ENCODE peak calls at places on chromosome 3, in five cellular contexts. B is IMR-90, P is tibial nerve, N is stomach, D is Peyer's patch. Y is an unnamed sample.

GRCh38 chr3:84692261-84692660 is 266.5 kb upstream of the CADM2 start:
- DNase-seq in B (no peak), P (no peak), N (no peak), D (no peak), Y (no peak)

GRCh38 chr3:115698851-115699535 is 75.7 kb downstream of the GAP43 start:
- DNase-seq in B (peak; percentile 33), P (no peak), N (no peak), D (no peak), Y (no peak)

GRCh38 chr3:45381168-45381852 is 7.1 kb upstream of the LARS2 start:
- DNase-seq in B (no peak), P (no peak), N (no peak), D (no peak), Y (peak; percentile 19)

GRCh38 chr3:30602946-30603345 is 3.5 kb upstream of the TGFBR2 start:
- DNase-seq in B (no peak), P (no peak), N (no peak), D (no peak), Y (no peak)

GRCh38 chr3:143000525-143000924 is 845 bp upstream of the U2SURP start:
- DNase-seq in B (peak; percentile 43), P (no peak), N (no peak), D (no peak), Y (no peak)

GRCh38 chr3:107745354-107745753 is 222.6 kb downstream of the BBX start:
- DNase-seq in B (no peak), P (no peak), N (no peak), D (no peak), Y (no peak)

GRCh38 chr3:148641712-148642111 is 56.0 kb upstream of the AGTR1 start:
- DNase-seq in B (no peak), P (no peak), N (no peak), D (no peak), Y (no peak)

GRCh38 chr3:42665050-42665878 is 11.8 kb downstream of the ZBTB47 start:
- DNase-seq in B (no peak), P (no peak), N (no peak), D (no peak), Y (no peak)

GRCh38 chr3:108271626-108272025 is 24.7 kb upstream of the HHLA2 start:
- DNase-seq in B (no peak), P (no peak), N (no peak), D (no peak), Y (no peak)

GRCh38 chr3:14921811-14922705 is 25.3 kb upstream of the NR2C2 start:
- DNase-seq in B (peak; percentile 57), P (no peak), N (peak; percentile 18), D (no peak), Y (no peak)

GRCh38 chr3:11764931-11765363 is 81.7 kb downstream of the TAMM41 start:
- DNase-seq in B (peak; percentile 84), P (no peak), N (no peak), D (no peak), Y (no peak)

GRCh38 chr3:67377299-67377698 is 277.1 kb downstream of the SUCLG2 start:
- DNase-seq in B (no peak), P (no peak), N (no peak), D (no peak), Y (no peak)

GRCh38 chr3:78855190-78855589 is 912.6 kb downstream of the ROBO1 start:
- DNase-seq in B (no peak), P (no peak), N (no peak), D (no peak), Y (peak; percentile 30)

GRCh38 chr3:95705786-95706418 is 1108.5 kb upstream of the EPHA6 start:
- DNase-seq in B (no peak), P (no peak), N (no peak), D (no peak), Y (no peak)

GRCh38 chr3:100042577-100042981 is 71.7 kb downstream of the FILIP1L start:
- DNase-seq in B (peak; percentile 64), P (no peak), N (no peak), D (no peak), Y (no peak)

GRCh38 chr3:44669760-44670159 is 21.2 kb downstream of the ZNF35 start:
- DNase-seq in B (no peak), P (no peak), N (no peak), D (no peak), Y (no peak)

GRCh38 chr3:121836069-121836468 is 1.1 kb downstream of the EAF2 start:
- DNase-seq in B (no peak), P (no peak), N (no peak), D (no peak), Y (no peak)

GRCh38 chr3:192467230-192468186 is 259.8 kb downstream of the FGF12 start:
- DNase-seq in B (peak; percentile 34), P (peak; percentile 34), N (peak; percentile 61), D (peak; percentile 53), Y (peak; percentile 18)

DNA sequence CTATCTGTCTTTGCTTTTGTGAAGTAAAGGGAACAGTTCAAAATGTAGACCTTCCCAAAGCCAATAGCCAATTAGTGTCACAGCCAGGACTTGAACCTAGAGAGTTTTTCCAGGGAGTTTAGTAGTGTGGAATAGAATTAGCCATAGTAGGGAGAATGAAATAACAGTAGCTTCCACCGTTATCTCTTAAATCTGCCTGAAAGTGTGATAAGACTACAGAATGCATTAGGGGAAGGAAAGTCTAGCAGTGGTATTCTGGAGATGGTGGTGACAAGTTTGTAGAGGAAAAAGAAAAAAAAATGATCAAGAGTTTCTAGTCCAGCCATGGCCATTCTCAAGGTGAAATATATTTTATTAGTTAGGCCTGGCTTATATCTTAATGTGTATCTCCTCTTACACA is 13.8 kb downstream of the ATP11B start:
- DNase-seq in B (no peak), P (no peak), N (no peak), D (no peak), Y (no peak)
- H3K27ac ChIP-seq in B (no peak overlapping the region), P (no peak overlapping the region), N (no peak overlapping the region), D (no peak overlapping the region), Y (no peak overlapping the region)

DNA sequence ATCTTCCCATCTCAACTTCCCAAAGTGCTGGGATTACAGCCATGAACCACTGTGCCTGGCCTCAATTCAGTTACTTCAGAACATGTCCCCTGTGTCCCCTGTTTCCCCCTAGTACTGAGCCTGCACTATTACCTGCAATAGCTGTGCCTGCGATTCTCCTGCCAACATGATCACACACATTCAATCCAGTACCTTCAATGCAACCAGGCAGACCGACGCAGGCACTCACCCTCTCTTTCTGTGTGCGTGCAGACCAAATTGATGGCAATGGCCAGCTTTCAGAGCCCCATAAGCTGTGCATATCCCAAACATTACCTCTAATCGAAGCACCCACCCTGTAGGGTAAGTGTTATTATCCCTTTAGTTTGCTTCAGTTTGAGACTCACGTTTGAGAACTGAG is 73.0 kb upstream of the EPHB3 start:
- DNase-seq in B (no peak), P (no peak), N (no peak), D (no peak), Y (no peak)
- H3K27me3 ChIP-seq in B (peaks cover 54% of the 10 kb centered on the region), P (no peaks in the 10 kb centered on the region), N (peaks cover 58% of the 10 kb centered on the region), D (no peaks in the 10 kb centered on the region), Y (no peaks in the 10 kb centered on the region)

DNA sequence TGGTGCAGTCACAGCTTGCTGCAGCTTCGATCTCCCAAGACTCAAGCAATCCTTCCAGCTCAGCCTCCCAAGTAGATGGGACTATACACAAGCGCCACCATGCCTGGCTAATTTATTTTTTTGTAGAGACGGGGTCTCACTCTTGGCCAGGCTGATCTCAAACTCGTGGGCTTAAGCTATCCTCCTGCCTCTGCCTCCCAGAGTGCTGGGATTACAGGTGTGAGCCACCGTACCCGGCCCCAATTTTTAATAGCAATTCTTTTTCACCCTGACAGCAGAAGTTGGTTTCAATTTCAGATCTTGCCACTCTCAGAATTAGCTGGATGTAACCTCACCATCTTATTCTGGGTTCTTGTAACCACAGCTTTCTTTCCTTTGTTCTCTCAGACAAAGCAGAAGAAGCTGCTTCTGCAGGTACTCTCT is 64.8 kb downstream of the TRIM71 start:
- DNase-seq in B (no peak), P (no peak), N (no peak), D (no peak), Y (no peak)
- H3K36me3 ChIP-seq in B (no peaks in the 10 kb centered on the region), P (no peaks in the 10 kb centered on the region), N (no peaks in the 10 kb centered on the region), D (no peaks in the 10 kb centered on the region), Y (no peaks in the 10 kb centered on the region)

DNA sequence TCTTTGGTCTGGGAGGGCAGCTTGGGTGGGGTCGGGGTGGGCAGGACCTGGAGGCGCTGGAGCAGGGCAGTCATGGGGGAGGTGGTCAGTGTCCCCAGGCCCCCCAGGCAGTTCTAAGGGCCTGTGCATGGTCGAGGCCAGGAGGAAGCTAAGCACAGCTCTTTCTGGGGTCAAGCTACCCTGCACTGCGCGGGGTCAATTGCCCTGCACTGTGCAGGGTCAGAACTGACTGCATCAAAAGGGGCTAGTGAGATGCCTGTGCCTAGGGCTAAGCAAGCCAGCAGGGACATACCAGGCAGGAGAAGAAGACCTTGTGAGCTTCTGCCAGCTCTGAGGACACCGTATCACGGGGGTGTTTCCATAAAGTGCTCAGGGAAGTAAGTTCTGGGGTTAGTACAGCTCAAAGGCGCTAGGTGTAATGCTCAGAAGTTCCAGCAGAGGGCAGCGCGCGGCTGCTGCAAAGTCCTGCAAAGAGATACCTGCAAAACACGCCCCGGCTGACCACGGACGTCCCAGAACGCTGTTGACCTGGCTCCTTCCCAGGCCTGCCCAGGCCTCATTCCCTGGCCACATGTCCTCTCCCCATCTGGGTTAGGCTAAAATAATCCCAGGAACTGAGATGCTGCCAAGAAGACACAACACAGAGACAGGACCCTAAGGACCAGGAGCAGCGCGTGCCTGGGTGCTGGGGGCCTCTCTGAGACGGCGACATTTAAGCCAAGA is 18.8 kb upstream of the IQSEC1 start:
- DNase-seq in B (peak; percentile 60), P (peak; percentile 85), N (peak; percentile 92), D (peak; percentile 86), Y (peak; percentile 91)
- H3K27ac ChIP-seq in B (no peak overlapping the region), P (no peak overlapping the region), N (no peak overlapping the region), D (no peak overlapping the region), Y (peak overlapping the region; percentile 23)

DNA sequence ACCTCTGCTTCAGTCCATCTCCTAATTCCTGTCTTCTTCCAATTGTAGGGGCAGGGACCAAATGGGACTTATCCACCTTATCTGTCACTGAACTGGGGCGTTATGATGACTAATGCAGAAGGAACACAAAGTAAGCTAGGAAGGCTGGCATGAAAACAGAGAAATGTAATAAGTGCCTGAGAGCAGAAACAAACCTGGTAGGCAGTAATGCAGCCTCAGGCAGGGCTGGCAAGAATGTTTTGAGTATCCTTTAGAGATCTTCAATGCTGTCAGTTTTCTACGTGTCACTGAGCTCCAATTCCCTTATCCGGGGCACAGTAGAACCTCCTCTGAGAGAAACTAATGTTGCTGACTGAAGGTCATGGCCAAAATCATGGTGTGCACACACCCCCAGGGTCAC is 246.2 kb upstream of the TBL1XR1 start:
- DNase-seq in B (peak; percentile 39), P (no peak), N (no peak), D (no peak), Y (no peak)
- H3K27me3 ChIP-seq in B (no peaks in the 10 kb centered on the region), P (no peaks in the 10 kb centered on the region), N (no peaks in the 10 kb centered on the region), D (no peaks in the 10 kb centered on the region), Y (no peaks in the 10 kb centered on the region)

GRCh38 chr3:184011937-184012889 is 5.5 kb downstream of the ABCC5 start:
- DNase-seq in B (peak; percentile 17), P (no peak), N (no peak), D (no peak), Y (peak; percentile 15)

GRCh38 chr3:184016169-184016570 is 1.5 kb downstream of the ABCC5 start:
- DNase-seq in B (no peak), P (no peak), N (no peak), D (no peak), Y (peak; percentile 12)

GRCh38 chr3:184008161-184008560 is 9.5 kb downstream of the ABCC5 start:
- DNase-seq in B (no peak), P (no peak), N (no peak), D (no peak), Y (no peak)

GRCh38 chr3:184015381-184016019 is 2.2 kb downstream of the ABCC5 start:
- DNase-seq in B (peak; percentile 41), P (no peak), N (peak; percentile 42), D (no peak), Y (peak; percentile 88)

GRCh38 chr3:184011230-184011876 is 6.3 kb downstream of the ABCC5 start:
- DNase-seq in B (peak; percentile 22), P (no peak), N (no peak), D (no peak), Y (no peak)
- H3K36me3 ChIP-seq in B (peaks cover 3% of the 10 kb centered on the region), P (no peaks in the 10 kb centered on the region), N (peaks cover 19% of the 10 kb centered on the region), D (no peaks in the 10 kb centered on the region), Y (peaks cover 20% of the 10 kb centered on the region)

Y was measured in WERI-Rb-1.